ENCODE peak calls at places on chromosomes 2 and 18, in nine cellular contexts. B is cardiac fibroblast, K is GM10248, E is AG09319, N is chondrocyte, A is cardiac muscle cell, W is nephron progenitor cell, U is lower lobe of right lung, G is dorsolateral prefrontal cortex. L is an unnamed sample.

GRCh38 chr18:62850619-62851306 is 135.4 kb downstream of the PHLPP1 start:
- DNase-seq in N (no peak), A (no peak), W (no peak), G (no peak), E (no peak), B (no peak), K (no peak), U (no peak), L (no peak)

GRCh38 chr2:234932591-234933168 is 19.1 kb upstream of the SH3BP4 start:
- DNase-seq in U (no peak), K (no peak), E (no peak), G (no peak), N (no peak), W (no peak), A (no peak), B (no peak), L (no peak)

GRCh38 chr2:224428787-224429440 is 27.0 kb upstream of the FAM124B start:
- DNase-seq in B (no peak), K (no peak), U (no peak), W (no peak), N (no peak), G (no peak), E (no peak), A (no peak), L (no peak)

GRCh38 chr2:49225126-49225525 is 70.8 kb upstream of the FSHR start:
- DNase-seq in A (peak), E (no peak), N (no peak), G (no peak), U (no peak), B (peak), K (no peak), W (no peak), L (no peak)

GRCh38 chr18:4851301-4851700 is 345.8 kb downstream of the AKAIN1 start:
- DNase-seq in E (no peak), U (no peak), K (no peak), B (no peak), N (no peak), W (no peak), A (no peak), G (no peak), L (no peak)

GRCh38 chr18:12299862-12300261 is 8.2 kb upstream of the TUBB6 start:
- DNase-seq in K (no peak), B (no peak), E (no peak), G (no peak), N (peak), A (no peak), U (no peak), W (no peak), L (no peak)

GRCh38 chr2:231463698-231464575 is at the start of gene NCL:
- DNase-seq in U (peak), G (peak), A (peak), W (peak), N (peak), E (peak), K (peak), B (peak), L (peak)

GRCh38 chr2:113078350-113078839 is 10.6 kb downstream of the IL1F10 start:
- DNase-seq in K (no peak), B (peak), U (no peak), E (no peak), W (no peak), A (no peak), G (no peak), N (no peak), L (no peak)

GRCh38 chr18:58161659-58162058 is 117.6 kb downstream of the NEDD4L start:
- DNase-seq in A (peak), K (no peak), B (peak), E (no peak), U (no peak), G (no peak), W (no peak), N (no peak), L (no peak)

GRCh38 chr18:12639990-12640880 is 17.7 kb downstream of the SPIRE1 start:
- DNase-seq in W (no peak), U (no peak), N (no peak), B (peak), E (no peak), A (peak), K (no peak), G (no peak), L (no peak)

GRCh38 chr2:104976603-104977120 is 61.2 kb upstream of the MRPS9 start:
- DNase-seq in W (no peak), G (no peak), E (no peak), A (no peak), U (no peak), K (peak), B (no peak), N (no peak), L (no peak)

GRCh38 chr2:159053186-159054031 is 85.0 kb downstream of the TANC1 start:
- DNase-seq in B (peak), E (peak), A (peak), U (no peak), N (no peak), K (no peak), W (no peak), G (no peak), L (no peak)

GRCh38 chr18:49250819-49251388 is 209.5 kb downstream of the DYM start:
- DNase-seq in B (peak), U (no peak), E (no peak), N (no peak), A (peak), G (no peak), W (no peak), K (no peak), L (no peak)

GRCh38 chr2:174606336-174606735 is 8.7 kb upstream of the WIPF1 start:
- DNase-seq in K (no peak), W (no peak), U (no peak), E (no peak), B (peak), N (no peak), G (no peak), A (peak), L (no peak)

GRCh38 chr2:160952462-160952861 is 207.8 kb upstream of the TANK start:
- DNase-seq in W (peak), E (no peak), U (peak), K (no peak), A (peak), N (no peak), G (no peak), B (peak), L (no peak)

GRCh38 chr2:10909996-10910341 is 1.8 kb upstream of the KCNF1 start:
- DNase-seq in W (no peak), E (no peak), A (no peak), K (no peak), U (no peak), N (no peak), G (no peak), B (no peak), L (no peak)
- TF ChIP-seq CTCF in W (no peak), E (no peak), A (no peak), K (no peak), U (no peak), N (peak), G (no peak), B (no peak), L (peak)

GRCh38 chr2:238032755-238033337 is 28.0 kb upstream of the SCLY start:
- DNase-seq in B (no peak), E (no peak), N (no peak), G (no peak), A (no peak), K (peak), W (no peak), U (no peak), L (no peak)

GRCh38 chr2:238029853-238030252 is 30.9 kb upstream of the SCLY start:
- DNase-seq in U (no peak), K (no peak), G (no peak), B (no peak), W (no peak), N (no peak), E (no peak), A (no peak), L (no peak)

GRCh38 chr2:238027591-238028415 is 33.0 kb upstream of the SCLY start:
- DNase-seq in B (no peak), W (no peak), N (no peak), E (no peak), U (no peak), G (no peak), K (no peak), A (no peak), L (no peak)

GRCh38 chr2:238031749-238032148 is 29.1 kb upstream of the SCLY start:
- DNase-seq in K (no peak), G (no peak), B (no peak), W (no peak), A (no peak), N (no peak), U (no peak), E (no peak), L (no peak)

GRCh38 chr2:238030422-238031155 is 30.2 kb upstream of the SCLY start:
- DNase-seq in W (no peak), B (no peak), U (no peak), E (no peak), K (no peak), N (no peak), A (no peak), G (no peak), L (no peak)
- TF ChIP-seq CTCF in W (no peak), B (no peak), U (no peak), E (no peak), K (no peak), N (no peak), A (no peak), G (no peak), L (no peak)

DNA sequence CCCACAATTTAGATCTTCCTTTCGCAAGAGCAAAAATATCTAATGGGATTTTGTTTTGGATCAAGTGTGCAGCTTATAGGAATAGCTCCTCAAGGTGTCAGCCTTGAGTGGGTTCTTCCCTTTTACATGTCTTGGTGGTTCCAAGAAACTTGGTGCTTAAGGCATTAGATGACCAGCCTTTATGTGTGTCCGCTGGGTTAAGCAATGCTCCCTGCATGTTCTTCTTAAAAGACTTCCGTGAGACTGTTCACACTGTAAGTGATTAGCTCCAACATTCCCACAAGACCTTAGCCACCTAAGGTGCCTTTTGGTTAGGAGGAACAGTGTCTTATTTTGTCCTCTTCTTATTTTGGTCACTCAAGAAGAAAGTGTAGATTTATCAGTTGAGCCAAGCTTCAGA is 44.3 kb upstream of the GPR39 start:
- DNase-seq in G (no peak), E (no peak), A (no peak), W (no peak), N (no peak), U (no peak), B (no peak), K (no peak), L (no peak)
- TF ChIP-seq CTCF in G (no peak), E (no peak), A (no peak), W (no peak), N (no peak), U (no peak), B (no peak), K (no peak), L (no peak)

DNA sequence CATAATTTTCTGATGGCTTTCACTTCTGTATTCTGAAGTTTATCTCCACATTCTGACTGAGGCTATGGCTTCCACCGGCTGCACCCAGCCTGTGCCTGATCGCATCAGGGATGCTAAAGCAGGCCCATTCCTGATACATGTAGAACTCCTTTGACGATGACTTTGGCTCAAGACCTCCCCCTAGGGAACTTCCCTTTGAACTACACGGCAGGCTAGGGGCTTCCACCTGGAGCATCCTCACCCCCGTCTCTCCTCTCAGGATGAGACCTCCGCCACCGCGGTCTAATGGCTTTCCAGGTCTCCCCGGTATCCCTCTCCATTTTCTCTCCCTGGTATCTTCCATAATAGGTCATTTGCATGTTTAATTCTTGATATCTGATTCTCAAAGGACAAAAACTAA is 214.9 kb upstream of the CHST9 start:
- DNase-seq in N (no peak), G (no peak), B (no peak), U (no peak), E (no peak), A (no peak), K (no peak), W (peak), L (no peak)
- TF ChIP-seq CTCF in N (no peak), G (no peak), B (no peak), U (no peak), E (no peak), A (no peak), K (no peak), W (peak), L (no peak)

GRCh38 chr2:97354576-97354975 is 235.1 kb downstream of the ANKRD36B start:
- DNase-seq in E (no peak), B (no peak), A (no peak), W (no peak), K (no peak), N (no peak), U (no peak), G (no peak), L (no peak)

GRCh38 chr2:97355176-97355575 is 234.5 kb downstream of the ANKRD36B start:
- DNase-seq in K (no peak), A (no peak), N (no peak), E (no peak), B (no peak), G (no peak), U (no peak), W (no peak), L (no peak)

GRCh38 chr2:97360202-97360601 is 229.5 kb downstream of the ANKRD36B start:
- DNase-seq in W (no peak), K (no peak), A (no peak), G (no peak), N (no peak), E (no peak), U (peak), B (no peak), L (no peak)

DNA sequence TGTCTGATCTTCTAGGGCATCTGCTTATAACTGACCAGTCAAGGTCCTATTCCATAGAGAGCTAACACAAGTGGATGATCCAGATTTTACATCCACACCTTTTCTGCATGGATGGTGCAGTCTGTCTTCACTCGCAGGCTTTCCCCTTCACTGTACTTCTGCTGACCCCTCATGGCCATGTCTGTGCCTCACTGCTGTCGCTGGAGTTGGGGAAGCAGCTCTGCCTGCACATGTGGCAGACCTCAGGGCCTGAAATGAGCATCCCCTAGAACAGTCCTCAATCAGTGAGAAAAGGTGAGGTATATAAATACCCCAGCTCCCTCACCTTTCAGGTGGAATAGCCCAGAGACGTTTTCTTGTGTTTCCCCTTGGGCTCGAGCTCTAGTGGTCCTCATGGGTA is 233.8 kb downstream of the ANKRD36B start:
- DNase-seq in B (no peak), E (no peak), N (no peak), K (no peak), U (no peak), G (no peak), A (no peak), W (no peak), L (no peak)
- TF ChIP-seq CTCF in B (no peak), E (no peak), N (no peak), K (no peak), U (no peak), G (no peak), A (no peak), W (no peak), L (no peak)

DNA sequence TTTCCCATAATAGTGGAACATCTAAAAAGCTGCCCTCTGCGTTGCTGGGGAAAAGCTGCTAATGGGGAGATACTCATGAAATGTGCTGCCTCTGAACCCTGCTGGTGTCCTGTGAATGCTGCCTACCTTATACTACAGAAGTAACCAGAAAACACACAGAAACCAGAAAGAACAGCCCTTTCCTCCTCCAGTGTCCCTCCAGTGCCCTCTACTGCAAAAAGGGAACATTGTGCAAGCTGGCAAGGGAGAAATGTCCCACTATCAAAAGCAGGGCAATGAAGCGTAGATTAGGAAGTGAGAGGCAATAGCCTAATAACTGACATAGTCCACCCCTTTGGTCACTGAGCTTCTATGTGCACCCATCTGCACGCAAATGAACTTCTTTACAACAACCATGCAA is 162.7 kb upstream of the ETAA1 start:
- DNase-seq in E (peak), B (peak), W (no peak), K (no peak), A (peak), N (no peak), U (no peak), G (no peak), L (no peak)
- TF ChIP-seq CTCF in E (peak), B (peak), W (peak), K (no peak), A (peak), N (peak), U (peak), G (no peak), L (peak)

DNA sequence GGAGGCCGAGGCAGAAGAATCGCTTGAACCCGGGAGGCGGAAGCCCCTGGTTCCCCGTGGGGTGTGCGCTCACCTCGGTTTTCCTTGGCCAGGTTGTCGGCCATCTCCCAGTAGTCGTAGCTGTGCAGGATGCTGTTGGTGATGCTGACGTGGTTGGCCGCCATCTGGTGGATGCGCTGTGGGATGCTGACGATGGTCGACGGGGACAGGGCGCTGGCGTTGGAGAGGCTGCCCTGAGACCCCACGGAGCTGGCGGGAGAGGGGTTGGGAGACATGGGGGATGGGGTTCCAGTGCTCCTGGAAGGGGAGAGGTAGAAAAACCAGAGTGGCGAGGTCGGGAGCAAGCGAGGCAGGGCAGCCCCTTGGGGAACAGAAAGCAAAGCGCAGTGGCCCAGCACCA is 64.4 kb upstream of the REV1 start:
- DNase-seq in W (peak), K (no peak), A (peak), B (no peak), U (no peak), G (no peak), E (no peak), N (no peak), L (peak)
- TF ChIP-seq CTCF in W (no peak), K (no peak), A (peak), B (peak), U (no peak), G (no peak), E (no peak), N (no peak), L (peak)

L was measured in progenitor cell of endocrine pancreas.